ENCODE peak calls at places on chromosome 15, in ten cellular contexts. K is AG04450, J is Peyer's patch, G is esophagus squamous epithelium, U is A549, S is testis, M is heart right ventricle, V is OCI-LY7, C is A673, X is transverse colon. E is an unnamed sample.

GRCh38 chr15:68316061-68316804 is 38.7 kb downstream of the FEM1B start:
- DNase-seq in V (peak), S (no peak), X (no peak), K (no peak), G (no peak), C (no peak), U (no peak), M (no peak), J (peak), E (no peak)

GRCh38 chr15:69758810-69759410 is 306.3 kb downstream of the RPLP1 start:
- DNase-seq in K (no peak), G (peak), X (peak), V (peak), C (no peak), J (peak), U (no peak), S (peak), M (no peak), E (peak)

GRCh38 chr15:53116169-53116568 is 326.0 kb upstream of the ONECUT1 start:
- DNase-seq in G (no peak), S (no peak), C (no peak), V (no peak), M (no peak), X (peak), K (no peak), U (no peak), J (peak), E (no peak)

GRCh38 chr15:39616731-39617455 is 36.0 kb downstream of the THBS1 start:
- DNase-seq in S (no peak), J (no peak), M (no peak), G (no peak), C (no peak), U (no peak), X (no peak), V (no peak), K (no peak), E (no peak)

GRCh38 chr15:73655724-73656123 is 22.5 kb upstream of the NPTN start:
- DNase-seq in G (no peak), C (peak), M (no peak), X (no peak), K (no peak), V (no peak), U (no peak), S (no peak), J (no peak), E (no peak)

GRCh38 chr15:28167042-28167441 is 67.9 kb upstream of the OCA2 start:
- DNase-seq in U (no peak), J (no peak), G (no peak), V (no peak), X (no peak), M (no peak), S (no peak), C (no peak), K (no peak), E (no peak)

GRCh38 chr15:67187351-67187854 is 67.1 kb downstream of the AAGAB start:
- DNase-seq in U (no peak), M (no peak), V (no peak), J (no peak), X (no peak), G (no peak), K (no peak), C (no peak), S (no peak), E (no peak)

GRCh38 chr15:63446260-63446659 is 58.1 kb upstream of the USP3 start:
- DNase-seq in S (no peak), G (no peak), M (no peak), J (no peak), X (no peak), C (no peak), K (no peak), U (no peak), V (no peak), E (no peak)

DNA sequence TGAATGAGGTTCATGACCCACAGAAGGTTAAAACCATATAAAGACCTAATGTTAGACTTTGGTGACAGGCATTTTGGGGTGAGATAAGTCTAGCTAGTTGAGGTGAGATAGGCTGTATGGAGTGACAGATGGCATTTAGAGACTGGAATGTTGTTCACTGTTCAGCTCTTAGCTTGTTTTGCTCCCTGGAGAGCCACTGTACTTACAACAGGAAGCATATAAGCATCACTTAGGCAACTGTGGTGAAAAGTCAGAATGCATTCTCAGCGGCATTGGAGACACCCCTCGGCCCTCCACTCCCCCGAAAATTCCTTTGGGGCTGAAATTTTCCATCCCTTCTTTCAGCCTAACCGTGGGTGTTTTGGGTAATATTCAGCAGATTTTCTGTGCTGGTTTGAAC is 73.4 kb downstream of the SLCO3A1 start:
- DNase-seq in G (no peak), C (peak), S (no peak), K (no peak), U (no peak), X (no peak), M (no peak), V (no peak), J (no peak), E (no peak)
- H3K4me3 ChIP-seq in G (no peak), C (no peak), S (no peak), K (no peak), U (no peak), X (no peak), M (no peak), V (no peak), J (no peak), E (no peak)

GRCh38 chr15:85687329-85687728 is 107.4 kb downstream of the KLHL25 start:
- DNase-seq in M (no peak), K (no peak), V (peak), G (no peak), S (no peak), U (no peak), C (no peak), J (no peak), X (no peak), E (no peak)

GRCh38 chr15:85681391-85681790 is 113.3 kb downstream of the KLHL25 start:
- DNase-seq in M (no peak), U (no peak), X (no peak), K (no peak), S (no peak), V (no peak), G (no peak), J (no peak), C (no peak), E (no peak)

GRCh38 chr15:85684174-85684710 is 110.5 kb downstream of the KLHL25 start:
- DNase-seq in J (no peak), U (no peak), S (peak), V (no peak), C (no peak), X (no peak), G (no peak), K (no peak), M (no peak), E (no peak)

GRCh38 chr15:85688703-85689102 is 106.0 kb downstream of the KLHL25 start:
- DNase-seq in M (no peak), U (no peak), V (peak), X (no peak), J (no peak), S (no peak), K (no peak), G (no peak), C (peak), E (no peak)

GRCh38 chr15:85685366-85685765 is 109.4 kb downstream of the KLHL25 start:
- DNase-seq in U (no peak), M (no peak), V (no peak), J (no peak), G (no peak), C (no peak), X (no peak), S (no peak), K (no peak), E (no peak)
- H3K27ac ChIP-seq in U (no peak), M (peak), V (peak), J (no peak), G (no peak), C (no peak), X (no peak), S (no peak), K (no peak), E (no peak)

GRCh38 chr15:94670436-94671034 is 439.2 kb downstream of the MCTP2 start:
- DNase-seq in K (peak), M (no peak), V (peak), U (peak), G (no peak), X (no peak), J (no peak), C (peak), S (no peak), E (peak)

GRCh38 chr15:94671845-94672524 is 440.6 kb downstream of the MCTP2 start:
- DNase-seq in U (no peak), S (peak), G (no peak), J (no peak), X (no peak), C (peak), K (peak), M (no peak), V (no peak), E (peak)

GRCh38 chr15:94673801-94674200 is 442.4 kb downstream of the MCTP2 start:
- DNase-seq in U (no peak), J (no peak), M (no peak), K (no peak), G (no peak), V (no peak), X (no peak), C (no peak), S (no peak), E (no peak)

GRCh38 chr15:94677202-94677790 is 445.9 kb downstream of the MCTP2 start:
- DNase-seq in K (no peak), V (no peak), S (no peak), M (no peak), C (peak), G (no peak), J (no peak), X (no peak), U (no peak), E (no peak)

DNA sequence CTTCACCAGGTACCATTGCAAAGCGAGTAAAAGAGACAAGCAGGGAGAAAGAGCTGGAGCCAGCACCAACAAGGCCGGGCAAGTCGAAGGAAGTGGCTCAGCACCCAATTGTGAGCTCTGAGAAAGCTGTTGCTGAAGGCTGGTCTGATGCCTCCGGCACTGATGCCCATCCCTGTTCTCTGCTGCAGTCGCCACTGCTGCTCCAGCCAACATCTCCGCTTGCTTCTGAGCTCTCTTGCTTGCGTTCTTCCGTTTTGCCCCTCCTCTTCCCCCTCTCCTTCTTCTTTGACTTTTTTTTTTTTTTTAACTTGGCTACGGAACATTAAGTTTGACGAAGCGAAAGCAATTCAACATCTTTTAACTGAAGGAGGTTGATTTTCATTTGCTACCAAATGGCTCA is 442.9 kb downstream of the MCTP2 start:
- DNase-seq in X (no peak), J (no peak), G (no peak), K (no peak), C (no peak), M (no peak), S (peak), V (no peak), U (no peak), E (no peak)
- TF ChIP-seq CTCF in X (no peak), J (no peak), G (no peak), K (no peak), C (no peak), M (no peak), S (no peak), V (no peak), U (no peak), E (no peak)

GRCh38 chr15:47505712-47506542 is 211.4 kb upstream of the SEMA6D start:
- DNase-seq in K (no peak), X (no peak), C (peak), M (no peak), G (no peak), S (no peak), J (no peak), U (no peak), V (no peak), E (peak)
- H3K4me3 ChIP-seq in K (no peak), X (no peak), C (no peak), M (no peak), G (no peak), S (no peak), J (no peak), U (no peak), V (no peak), E (no peak)

GRCh38 chr15:74955796-74956647 is 550 bp downstream of the RPP25 start:
- DNase-seq in V (peak), X (peak), G (no peak), C (peak), U (peak), M (peak), J (peak), K (no peak), S (peak), E (no peak)
- H3K27ac ChIP-seq in V (no peak), X (peak), G (peak), C (peak), U (peak), M (peak), J (peak), K (no peak), S (peak), E (no peak)

DNA sequence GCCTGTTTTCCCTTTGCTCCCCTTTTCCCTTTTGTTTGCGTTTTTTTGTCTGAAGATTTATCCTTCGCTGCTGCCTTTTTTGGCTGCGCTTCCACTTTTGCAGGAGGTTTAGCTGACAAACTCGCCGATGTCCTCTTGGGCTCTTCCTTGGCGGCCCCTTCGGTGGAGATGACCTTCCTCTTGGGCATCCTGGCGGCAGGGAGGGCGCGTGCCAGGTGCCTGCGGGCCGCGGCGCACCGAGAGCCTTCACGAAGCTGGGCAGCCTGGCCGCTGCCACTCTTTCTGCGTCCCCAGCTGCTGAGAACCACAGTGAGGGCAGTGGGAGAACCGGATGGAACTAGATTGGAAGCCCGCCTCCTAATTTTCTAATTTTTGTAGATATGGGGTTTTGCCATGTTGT is 197.1 kb upstream of the C2CD4B start:
- DNase-seq in U (no peak), S (no peak), G (no peak), K (no peak), V (no peak), C (no peak), X (no peak), J (no peak), M (no peak), E (no peak)
- TF ChIP-seq CTCF in U (no peak), S (no peak), G (no peak), K (no peak), V (no peak), C (no peak), X (no peak), J (no peak), M (no peak), E (no peak)

GRCh38 chr15:81329446-81329845 is 5.5 kb upstream of the STARD5 start:
- DNase-seq in U (no peak), J (no peak), C (no peak), G (no peak), S (no peak), K (no peak), X (no peak), V (no peak), M (no peak), E (no peak)

GRCh38 chr15:81326466-81327212 is 2.7 kb upstream of the STARD5 start:
- DNase-seq in J (no peak), M (no peak), G (no peak), U (no peak), V (no peak), S (no peak), X (no peak), C (no peak), K (no peak), E (no peak)

GRCh38 chr15:81323944-81324881 is at the start of gene STARD5:
- DNase-seq in X (peak), M (peak), S (peak), G (peak), U (peak), K (peak), V (peak), C (peak), J (peak), E (peak)

GRCh38 chr15:81330351-81331085 is 6.6 kb upstream of the STARD5 start:
- DNase-seq in K (no peak), U (no peak), M (no peak), J (no peak), X (no peak), S (no peak), G (no peak), C (no peak), V (no peak), E (no peak)

DNA sequence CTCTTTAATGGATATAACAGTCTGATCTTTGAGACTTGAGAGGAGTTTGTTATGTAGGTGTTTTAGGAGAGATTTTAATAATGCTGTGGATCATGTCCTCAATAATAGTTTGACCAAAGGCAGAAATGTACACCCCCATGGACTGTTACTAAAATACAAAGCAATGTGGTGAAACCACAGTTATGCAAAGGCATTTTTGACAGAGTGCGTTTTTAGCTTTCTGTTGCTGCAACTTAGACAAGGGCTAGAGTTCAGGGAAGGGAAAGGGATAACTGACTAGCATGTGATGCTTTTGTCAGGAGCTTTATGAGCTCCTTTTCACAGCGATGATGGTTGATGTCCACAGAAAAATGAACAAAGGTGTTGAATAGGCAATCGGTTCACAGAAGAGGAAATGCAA is 3.6 kb upstream of the STARD5 start:
- DNase-seq in C (no peak), V (no peak), K (peak), G (no peak), U (no peak), S (no peak), M (no peak), J (no peak), X (no peak), E (peak)
- H3K4me3 ChIP-seq in C (no peak), V (peak), K (no peak), G (no peak), U (no peak), S (no peak), M (no peak), J (no peak), X (no peak), E (no peak)